ENCODE peak calls at places on chromosomes 4 and X, in nine cellular contexts. P is sciatic nerve, O is right cardiac atrium, S is neural crest cell, Q is GM13976, I is HepG2, Y is NCI-H1092, F is left colon, J is tibial artery. D is an unnamed sample.

GRCh38 chrX:94400488-94400887 is 726.5 kb downstream of the FAM133A start:
- DNase-seq in P (no peak), S (no peak), I (peak), F (no peak), Q (no peak), J (no peak), Y (no peak), O (no peak), D (no peak)

GRCh38 chrX:34764842-34765241 is 107.8 kb upstream of the TMEM47 start:
- DNase-seq in O (no peak), P (no peak), I (no peak), Q (no peak), Y (no peak), J (no peak), S (no peak), F (no peak), D (no peak)

GRCh38 chr4:156144961-156145360 is 191.3 kb upstream of the CTSO start:
- DNase-seq in O (no peak), P (no peak), S (no peak), J (no peak), I (no peak), Q (no peak), Y (no peak), F (no peak), D (no peak)

GRCh38 chr4:152581536-152582160 is 45.8 kb upstream of the FBXW7 start:
- DNase-seq in P (no peak), Q (no peak), I (no peak), O (no peak), J (no peak), S (no peak), Y (no peak), F (no peak), D (no peak)

GRCh38 chrX:26778320-26778888 is 562.4 kb downstream of the MAGEB5 start:
- DNase-seq in P (no peak), Y (no peak), F (no peak), S (no peak), O (no peak), J (no peak), I (no peak), Q (no peak), D (no peak)

GRCh38 chrX:31658360-31658759 is 586.5 kb upstream of the FTHL17 start:
- DNase-seq in O (no peak), P (no peak), Y (peak), S (no peak), Q (no peak), I (peak), F (no peak), J (no peak), D (peak)

GRCh38 chrX:56232221-56233082 is at the start of gene KLF8:
- DNase-seq in I (no peak), O (peak), P (peak), J (peak), F (peak), Q (peak), S (no peak), Y (no peak), D (peak)

GRCh38 chr4:153257151-153257620 is 52.9 kb downstream of the TRIM2 start:
- DNase-seq in J (peak), S (peak), Y (no peak), Q (peak), O (no peak), F (no peak), P (no peak), I (no peak), D (peak)

GRCh38 chrX:53882331-53882730 is 161.9 kb downstream of the PHF8 start:
- DNase-seq in Q (no peak), P (no peak), F (no peak), J (no peak), Y (no peak), O (no peak), S (no peak), I (peak), D (no peak)

GRCh38 chr4:10239982-10240654 is 123.5 kb upstream of the WDR1 start:
- DNase-seq in S (no peak), P (no peak), J (no peak), I (no peak), Y (no peak), F (no peak), Q (no peak), O (no peak), D (no peak)

GRCh38 chr4:169634975-169635374 is 14.6 kb downstream of the CLCN3 start:
- DNase-seq in S (no peak), P (no peak), O (no peak), Q (no peak), Y (no peak), F (no peak), J (no peak), I (no peak), D (no peak)

GRCh38 chr4:155722816-155723499 is 35.9 kb upstream of the GUCY1B1 start:
- DNase-seq in P (no peak), I (no peak), F (no peak), O (no peak), S (no peak), J (no peak), Y (no peak), Q (no peak), D (peak)

GRCh38 chrX:367866-368265 is 18.8 kb downstream of the PPP2R3B start:
- DNase-seq in F (no peak), S (no peak), I (no peak), J (no peak), O (peak), P (no peak), Y (no peak), Q (no peak), D (no peak)

GRCh38 chrX:10254746-10255145 is 98.0 kb downstream of the CLCN4 start:
- DNase-seq in J (no peak), I (peak), Q (no peak), O (no peak), Y (no peak), S (no peak), F (no peak), P (no peak), D (peak)

GRCh38 chrX:2707334-2707760 is 16.3 kb downstream of the CD99 start:
- DNase-seq in F (peak), S (no peak), Y (no peak), Q (peak), J (peak), O (peak), P (no peak), I (peak), D (no peak)

GRCh38 chrX:30643313-30643821 is 9.9 kb upstream of the GK start:
- DNase-seq in Y (no peak), S (no peak), I (peak), O (no peak), Q (no peak), F (no peak), J (no peak), P (no peak), D (no peak)

D was measured in SK-MEL-5.